ENCODE peak calls at places on chromosomes 16 and 17, in seven cellular contexts. I is cerebellar cortex; D is stimulated activated CD8-positive, alpha-beta memory T cell treated with anti-CD3 and anti-CD28 coated beads, Interleukin-15, amount 100 ng/mL, for 1 hour; U is glutamatergic neuron; G is GM23338; C is naive thymus-derived CD8-positive, alpha-beta T cell; L is HT-29. Y is an unnamed sample.

GRCh38 chr16:4372578-4373355 is 1.1 kb downstream of the VASN start:
- DNase-seq in I (no peak), D (no peak), U (no peak), G (no peak), C (no peak), L (no peak), Y (no peak)

GRCh38 chr16:50712568-50712914 is 19.1 kb downstream of the NOD2 start:
- DNase-seq in I (no peak), D (no peak), U (no peak), G (no peak), C (no peak), L (no peak), Y (no peak)

GRCh38 chr17:29138184-29138955 is 41.8 kb downstream of the MYO18A start:
- DNase-seq in I (no peak), D (no peak), U (peak; percentile 42), G (no peak), C (no peak), L (no peak), Y (no peak)

GRCh38 chr16:66266436-66267286 is 99.8 kb upstream of the CDH5 start:
- DNase-seq in I (no peak), D (no peak), U (no peak), G (peak; percentile 28), C (no peak), L (no peak), Y (no peak)

GRCh38 chr17:57861737-57862409 is 12.0 kb upstream of the MRPS23 start:
- DNase-seq in I (no peak), D (no peak), U (peak; percentile 61), G (peak; percentile 73), C (no peak), L (peak; percentile 84), Y (no peak)

GRCh38 chr16:72856797-72857196 is 191.1 kb downstream of the ZFHX3 start:
- DNase-seq in I (peak; percentile 27), D (no peak), U (peak; percentile 49), G (peak; percentile 79), C (no peak), L (peak; percentile 45), Y (no peak)

GRCh38 chr16:88503374-88503770 is 50.3 kb downstream of the ZFPM1 start:
- DNase-seq in I (no peak), D (no peak), U (no peak), G (no peak), C (no peak), L (peak; percentile 70), Y (no peak)

GRCh38 chr17:72772331-72772821 is 320.1 kb downstream of the SLC39A11 start:
- DNase-seq in I (no peak), D (no peak), U (no peak), G (no peak), C (no peak), L (no peak), Y (no peak)

GRCh38 chr17:63988741-63989621 is 9.2 kb upstream of the PRR29 start:
- DNase-seq in I (no peak), D (no peak), U (peak; percentile 39), G (peak; percentile 45), C (no peak), L (no peak), Y (no peak)

GRCh38 chr16:89919535-89920406 is 1.1 kb downstream of the MC1R start:
- DNase-seq in I (no peak), D (no peak), U (no peak), G (no peak), C (no peak), L (no peak), Y (no peak)

GRCh38 chr17:40301315-40301714 is 7.7 kb upstream of the RARA start:
- DNase-seq in I (no peak), D (no peak), U (peak; percentile 59), G (peak; percentile 64), C (no peak), L (peak; percentile 57), Y (no peak)

GRCh38 chr17:59093702-59094231 is 12.9 kb downstream of the TRIM37 start:
- DNase-seq in I (no peak), D (no peak), U (no peak), G (no peak), C (no peak), L (peak; percentile 16), Y (no peak)

GRCh38 chr17:72165202-72165972 is 44.6 kb downstream of the SOX9 start:
- DNase-seq in I (no peak), D (no peak), U (no peak), G (peak; percentile 76), C (no peak), L (no peak), Y (no peak)

GRCh38 chr17:2179615-2180295 is 123.8 kb downstream of the SMG6 start:
- DNase-seq in I (peak; percentile 68), D (no peak), U (no peak), G (no peak), C (no peak), L (no peak), Y (no peak)

GRCh38 chr17:57508706-57509105 is 236.4 kb downstream of the CCDC182 start:
- DNase-seq in I (no peak), D (no peak), U (no peak), G (no peak), C (no peak), L (no peak), Y (no peak)

GRCh38 chr17:77115947-77116346 is 24.8 kb upstream of the SEC14L1 start:
- DNase-seq in I (no peak), D (no peak), U (no peak), G (no peak), C (no peak), L (no peak), Y (no peak)

GRCh38 chr17:57327176-57327970 is 71.0 kb downstream of the MSI2 start:
- DNase-seq in I (no peak), D (no peak), U (no peak), G (no peak), C (no peak), L (no peak), Y (no peak)

GRCh38 chr16:49282690-49283375 is 1.2 kb upstream of the CBLN1 start:
- DNase-seq in I (peak; percentile 50), D (no peak), U (peak; percentile 83), G (peak; percentile 85), C (no peak), L (no peak), Y (no peak)

GRCh38 chr17:42248351-42249179 is 27.6 kb downstream of the STAT5B start:
- DNase-seq in I (peak; percentile 99), D (peak; percentile 43), U (peak; percentile 44), G (peak; percentile 32), C (peak; percentile 78), L (no peak), Y (peak; percentile 36)

GRCh38 chr17:20281860-20282259 is 185.5 kb downstream of the LGALS9B start:
- DNase-seq in I (no peak), D (no peak), U (peak; percentile 30), G (no peak), C (no peak), L (no peak), Y (no peak)

GRCh38 chr16:66070140-66070887 is 296.2 kb upstream of the CDH5 start:
- DNase-seq in I (peak; percentile 65), D (no peak), U (no peak), G (no peak), C (no peak), L (no peak), Y (no peak)

GRCh38 chr17:82897514-82898249 is 57.9 kb upstream of the ZNF750 start:
- DNase-seq in I (no peak), D (no peak), U (no peak), G (no peak), C (no peak), L (no peak), Y (no peak)

GRCh38 chr17:28426081-28426519 is 20.1 kb upstream of the SLC46A1 start:
- DNase-seq in I (peak; percentile 32), D (no peak), U (peak; percentile 49), G (peak; percentile 84), C (no peak), L (peak; percentile 38), Y (no peak)

GRCh38 chr16:77469639-77470038 is 34.8 kb upstream of the ADAMTS18 start:
- DNase-seq in I (peak; percentile 99), D (no peak), U (peak; percentile 41), G (no peak), C (no peak), L (no peak), Y (no peak)

GRCh38 chr17:60902399-60902798 is 224.7 kb downstream of the BCAS3 start:
- DNase-seq in I (no peak), D (no peak), U (no peak), G (no peak), C (no peak), L (no peak), Y (no peak)

GRCh38 chr16:16143038-16143763 is 80.1 kb downstream of the ABCC6 start:
- DNase-seq in I (peak; percentile 31), D (no peak), U (no peak), G (peak; percentile 83), C (no peak), L (no peak), Y (peak; percentile 58)

GRCh38 chr16:75116081-75116910 is at the start of gene LDHD:
- DNase-seq in I (peak; percentile 93), D (no peak), U (no peak), G (peak; percentile 78), C (no peak), L (peak; percentile 60), Y (no peak)

GRCh38 chr17:74519951-74520553 is 11.2 kb downstream of the CD300LB start:
- DNase-seq in I (no peak), D (no peak), U (no peak), G (no peak), C (no peak), L (no peak), Y (peak; percentile 43)

GRCh38 chr17:35438433-35438832 is 6.1 kb upstream of the SLFN12 start:
- DNase-seq in I (no peak), D (no peak), U (no peak), G (no peak), C (no peak), L (no peak), Y (no peak)

GRCh38 chr17:4607261-4607731 is 23.0 kb downstream of the SMTNL2 start:
- DNase-seq in I (no peak), D (no peak), U (no peak), G (no peak), C (no peak), L (no peak), Y (no peak)

GRCh38 chr17:17134952-17135340 is 71.2 kb downstream of the PLD6 start:
- DNase-seq in I (no peak), D (no peak), U (no peak), G (no peak), C (no peak), L (no peak), Y (no peak)

GRCh38 chr17:416293-417206 is 63.9 kb upstream of the RPH3AL start:
- DNase-seq in I (no peak), D (no peak), U (no peak), G (no peak), C (peak; percentile 26), L (no peak), Y (no peak)

GRCh38 chr17:57574040-57574513 is 171.0 kb downstream of the CCDC182 start:
- DNase-seq in I (peak; percentile 41), D (no peak), U (no peak), G (no peak), C (no peak), L (no peak), Y (no peak)

GRCh38 chr16:72066747-72067146 is 3.7 kb downstream of the HPR start:
- DNase-seq in I (peak; percentile 43), D (no peak), U (no peak), G (peak; percentile 77), C (no peak), L (peak; percentile 10), Y (peak; percentile 11)